ENCODE peak calls at places on chromosomes 5 and 9, in nine cellular contexts. One of them, this sample, is unnamed.

GRCh38 chr9:4143951-4144717 is 155.7 kb downstream of the GLIS3 start:
- DNase-seq in breast epithelium: no peak
- DNase-seq in NB4: no peak
- DNase-seq in AG09309: no peak
- DNase-seq in heart right ventricle: no peak
- DNase-seq in PC-3: peak; percentile 76
- DNase-seq in cardiac muscle cell: peak; percentile 25
- DNase-seq in neural progenitor cell: peak; percentile 69
- DNase-seq in RWPE2: no peak
- DNase-seq in this sample: no peak

GRCh38 chr5:40623480-40624420 is 56.0 kb upstream of the PTGER4 start:
- DNase-seq in AG09309: no peak
- DNase-seq in RWPE2: no peak
- DNase-seq in heart right ventricle: no peak
- DNase-seq in breast epithelium: no peak
- DNase-seq in PC-3: no peak
- DNase-seq in neural progenitor cell: no peak
- DNase-seq in NB4: no peak
- DNase-seq in cardiac muscle cell: no peak
- DNase-seq in this sample: no peak

GRCh38 chr5:137733922-137734695 is 1.8 kb downstream of the KLHL3 start:
- DNase-seq in RWPE2: no peak
- DNase-seq in PC-3: no peak
- DNase-seq in cardiac muscle cell: peak; percentile 37
- DNase-seq in AG09309: no peak
- DNase-seq in breast epithelium: no peak
- DNase-seq in NB4: no peak
- DNase-seq in neural progenitor cell: no peak
- DNase-seq in heart right ventricle: no peak
- DNase-seq in this sample: peak; percentile 34

GRCh38 chr9:91852801-91853347 is 97.2 kb downstream of the ROR2 start:
- DNase-seq in neural progenitor cell: no peak
- DNase-seq in heart right ventricle: peak; percentile 34
- DNase-seq in NB4: no peak
- DNase-seq in AG09309: no peak
- DNase-seq in RWPE2: no peak
- DNase-seq in cardiac muscle cell: no peak
- DNase-seq in breast epithelium: no peak
- DNase-seq in PC-3: no peak
- DNase-seq in this sample: no peak

GRCh38 chr9:2228132-2228531 is 213.0 kb downstream of the SMARCA2 start:
- DNase-seq in neural progenitor cell: peak; percentile 67
- DNase-seq in NB4: peak; percentile 83
- DNase-seq in cardiac muscle cell: peak; percentile 25
- DNase-seq in PC-3: no peak
- DNase-seq in breast epithelium: no peak
- DNase-seq in AG09309: no peak
- DNase-seq in RWPE2: no peak
- DNase-seq in heart right ventricle: no peak
- DNase-seq in this sample: peak; percentile 30

GRCh38 chr5:154647760-154648143 is 107.4 kb upstream of the LARP1 start:
- DNase-seq in heart right ventricle: no peak
- DNase-seq in neural progenitor cell: no peak
- DNase-seq in breast epithelium: no peak
- DNase-seq in cardiac muscle cell: peak; percentile 28
- DNase-seq in RWPE2: no peak
- DNase-seq in AG09309: no peak
- DNase-seq in PC-3: no peak
- DNase-seq in NB4: no peak
- DNase-seq in this sample: peak; percentile 19

GRCh38 chr5:149448831-149449714 is 70.0 kb upstream of the IL17B start:
- DNase-seq in cardiac muscle cell: no peak
- DNase-seq in NB4: peak; percentile 43
- DNase-seq in PC-3: peak; percentile 61
- DNase-seq in AG09309: no peak
- DNase-seq in neural progenitor cell: peak; percentile 64
- DNase-seq in RWPE2: no peak
- DNase-seq in heart right ventricle: no peak
- DNase-seq in breast epithelium: no peak
- DNase-seq in this sample: peak; percentile 49

GRCh38 chr9:134992755-134993124 is 75.0 kb upstream of the FCN1 start:
- DNase-seq in breast epithelium: peak; percentile 84
- DNase-seq in cardiac muscle cell: no peak
- DNase-seq in neural progenitor cell: no peak
- DNase-seq in heart right ventricle: no peak
- DNase-seq in AG09309: no peak
- DNase-seq in NB4: no peak
- DNase-seq in PC-3: no peak
- DNase-seq in RWPE2: no peak
- DNase-seq in this sample: no peak

GRCh38 chr5:101364469-101364868 is 461.4 kb upstream of the ST8SIA4 start:
- DNase-seq in cardiac muscle cell: no peak
- DNase-seq in PC-3: no peak
- DNase-seq in heart right ventricle: no peak
- DNase-seq in NB4: no peak
- DNase-seq in AG09309: no peak
- DNase-seq in breast epithelium: peak; percentile 21
- DNase-seq in RWPE2: no peak
- DNase-seq in neural progenitor cell: no peak
- DNase-seq in this sample: no peak

GRCh38 chr9:127976498-127976897 is 4.3 kb downstream of the EEIG1 start:
- DNase-seq in neural progenitor cell: no peak
- DNase-seq in RWPE2: no peak
- DNase-seq in breast epithelium: peak; percentile 72
- DNase-seq in heart right ventricle: no peak
- DNase-seq in AG09309: no peak
- DNase-seq in cardiac muscle cell: no peak
- DNase-seq in NB4: no peak
- DNase-seq in PC-3: no peak
- DNase-seq in this sample: no peak

GRCh38 chr9:127974769-127975261 is 6.0 kb downstream of the EEIG1 start:
- DNase-seq in AG09309: no peak
- DNase-seq in PC-3: no peak
- DNase-seq in RWPE2: no peak
- DNase-seq in breast epithelium: no peak
- DNase-seq in neural progenitor cell: peak; percentile 37
- DNase-seq in heart right ventricle: peak; percentile 23
- DNase-seq in cardiac muscle cell: peak; percentile 65
- DNase-seq in NB4: no peak
- DNase-seq in this sample: no peak

GRCh38 chr9:127974002-127974768 is 6.6 kb downstream of the EEIG1 start:
- DNase-seq in heart right ventricle: no peak
- DNase-seq in PC-3: no peak
- DNase-seq in NB4: no peak
- DNase-seq in neural progenitor cell: no peak
- DNase-seq in breast epithelium: no peak
- DNase-seq in AG09309: no peak
- DNase-seq in RWPE2: no peak
- DNase-seq in cardiac muscle cell: no peak
- DNase-seq in this sample: no peak

GRCh38 chr9:127976943-127977871 is 3.6 kb downstream of the EEIG1 start:
- DNase-seq in NB4: no peak
- DNase-seq in cardiac muscle cell: no peak
- DNase-seq in AG09309: no peak
- DNase-seq in PC-3: no peak
- DNase-seq in breast epithelium: no peak
- DNase-seq in RWPE2: no peak
- DNase-seq in neural progenitor cell: no peak
- DNase-seq in heart right ventricle: peak; percentile 4
- DNase-seq in this sample: no peak

DNA sequence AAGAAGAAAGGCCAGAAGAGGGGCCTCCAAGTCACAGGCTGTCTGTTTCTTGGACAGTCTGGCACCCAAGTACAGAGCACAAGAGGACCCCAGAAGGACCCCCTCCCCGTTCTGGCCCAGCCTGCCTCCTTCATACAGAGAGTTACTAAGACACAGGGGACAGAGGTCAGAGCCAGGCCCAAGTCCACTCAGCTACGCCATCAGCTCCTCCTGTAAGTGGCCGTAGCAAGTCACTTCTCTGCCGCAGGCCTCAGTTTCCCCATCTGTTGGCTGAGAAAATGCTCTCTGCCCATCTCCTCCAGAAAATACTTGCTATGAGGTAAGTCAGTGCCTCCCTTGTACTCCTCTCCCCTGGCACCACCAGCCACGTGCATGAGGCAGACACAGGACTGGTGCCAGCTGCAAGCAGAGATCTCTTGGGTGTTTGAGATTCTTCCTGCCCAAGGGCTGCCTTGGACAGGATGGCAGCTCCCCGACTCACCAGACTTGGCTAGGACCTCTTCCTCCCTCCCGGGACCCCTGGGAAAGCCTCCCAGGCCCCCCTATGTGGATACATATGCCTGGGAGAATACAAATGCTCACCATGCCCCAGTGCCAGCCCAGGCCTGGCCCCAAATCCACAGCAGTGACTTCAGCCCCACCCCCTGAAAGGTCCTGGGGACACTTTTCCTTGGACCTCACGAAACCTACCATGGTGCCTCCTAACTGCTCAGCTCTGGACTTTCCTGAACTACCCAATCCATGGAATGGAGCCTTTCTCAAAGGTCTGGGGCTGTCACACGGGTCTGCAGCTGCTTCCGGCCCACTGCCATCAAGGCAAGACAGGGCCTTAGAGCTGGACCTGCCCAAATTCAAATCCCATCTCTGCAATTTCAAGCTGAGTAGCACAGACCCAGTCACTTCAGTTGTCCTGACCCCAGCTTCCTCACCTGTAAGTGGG is 5.1 kb downstream of the EEIG1 start:
- DNase-seq in heart right ventricle: peak; percentile 17
- DNase-seq in PC-3: no peak
- DNase-seq in breast epithelium: no peak
- DNase-seq in AG09309: no peak
- DNase-seq in RWPE2: no peak
- DNase-seq in neural progenitor cell: no peak
- DNase-seq in cardiac muscle cell: no peak
- DNase-seq in NB4: no peak
- DNase-seq in this sample: no peak
- H3K4me3 ChIP-seq in heart right ventricle: no peak overlapping the region
- H3K4me3 ChIP-seq in PC-3: no peak overlapping the region
- H3K4me3 ChIP-seq in breast epithelium: peak overlapping the region; percentile 7
- H3K4me3 ChIP-seq in AG09309: no peak overlapping the region
- H3K4me3 ChIP-seq in RWPE2: no peak overlapping the region
- H3K4me3 ChIP-seq in neural progenitor cell: no peak overlapping the region
- H3K4me3 ChIP-seq in cardiac muscle cell: no peak overlapping the region
- H3K4me3 ChIP-seq in NB4: no peak overlapping the region
- H3K4me3 ChIP-seq in this sample: no peak overlapping the region

GRCh38 chr5:178418031-178418430 is 172.2 kb downstream of the COL23A1 start:
- DNase-seq in NB4: no peak
- DNase-seq in breast epithelium: no peak
- DNase-seq in neural progenitor cell: no peak
- DNase-seq in heart right ventricle: no peak
- DNase-seq in RWPE2: no peak
- DNase-seq in PC-3: no peak
- DNase-seq in AG09309: no peak
- DNase-seq in cardiac muscle cell: no peak
- DNase-seq in this sample: no peak
- TF ChIP-seq CTCF in NB4: no peak
- TF ChIP-seq CTCF in breast epithelium: no peak
- TF ChIP-seq CTCF in neural progenitor cell: no peak
- TF ChIP-seq CTCF in heart right ventricle: no peak
- TF ChIP-seq CTCF in RWPE2: no peak
- TF ChIP-seq CTCF in PC-3: no peak
- TF ChIP-seq CTCF in AG09309: no peak
- TF ChIP-seq CTCF in cardiac muscle cell: no peak
- TF ChIP-seq CTCF in this sample: no peak

GRCh38 chr5:77957081-77957480 is 180.9 kb upstream of the TBCA start:
- DNase-seq in cardiac muscle cell: no peak
- DNase-seq in neural progenitor cell: no peak
- DNase-seq in AG09309: no peak
- DNase-seq in PC-3: no peak
- DNase-seq in breast epithelium: no peak
- DNase-seq in heart right ventricle: no peak
- DNase-seq in RWPE2: no peak
- DNase-seq in NB4: no peak
- DNase-seq in this sample: no peak

GRCh38 chr5:77958642-77959315 is 182.6 kb upstream of the TBCA start:
- DNase-seq in NB4: no peak
- DNase-seq in cardiac muscle cell: no peak
- DNase-seq in breast epithelium: no peak
- DNase-seq in heart right ventricle: no peak
- DNase-seq in PC-3: no peak
- DNase-seq in neural progenitor cell: peak; percentile 71
- DNase-seq in RWPE2: no peak
- DNase-seq in AG09309: no peak
- DNase-seq in this sample: no peak

GRCh38 chr5:77957516-77957915 is 181.4 kb upstream of the TBCA start:
- DNase-seq in NB4: no peak
- DNase-seq in breast epithelium: no peak
- DNase-seq in neural progenitor cell: peak; percentile 57
- DNase-seq in RWPE2: no peak
- DNase-seq in PC-3: no peak
- DNase-seq in AG09309: no peak
- DNase-seq in cardiac muscle cell: no peak
- DNase-seq in heart right ventricle: no peak
- DNase-seq in this sample: no peak

GRCh38 chr5:77960305-77960704 is 184.2 kb upstream of the TBCA start:
- DNase-seq in NB4: no peak
- DNase-seq in RWPE2: no peak
- DNase-seq in PC-3: no peak
- DNase-seq in cardiac muscle cell: no peak
- DNase-seq in heart right ventricle: no peak
- DNase-seq in neural progenitor cell: no peak
- DNase-seq in AG09309: no peak
- DNase-seq in breast epithelium: no peak
- DNase-seq in this sample: no peak

DNA sequence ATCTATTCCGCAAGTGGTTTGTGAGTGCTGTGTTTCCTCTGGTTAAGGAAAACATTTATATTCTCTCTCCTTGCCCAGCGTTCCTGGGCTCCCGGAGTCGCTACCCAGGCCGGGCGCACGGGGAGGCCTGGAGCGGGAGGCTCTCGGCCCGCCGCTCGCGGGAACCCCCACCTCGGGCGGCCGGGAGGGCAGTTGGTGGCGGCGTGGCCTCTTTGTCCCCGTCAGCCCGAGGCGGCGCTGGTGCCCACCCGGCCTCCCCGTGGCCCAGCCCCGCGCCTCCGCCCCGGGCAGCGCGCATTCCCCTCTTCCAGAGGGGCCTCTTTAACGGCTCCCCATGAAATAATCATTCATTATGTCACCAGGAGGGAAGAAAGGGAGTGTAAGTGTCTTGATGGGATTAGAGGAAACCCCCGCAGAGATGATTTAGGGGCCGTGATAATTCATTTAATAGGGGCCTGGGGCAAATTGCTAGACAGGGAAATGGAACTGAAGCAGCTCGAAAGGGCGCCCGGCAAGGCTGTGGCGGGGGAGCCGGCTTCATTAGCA is 181.9 kb upstream of the TBCA start:
- DNase-seq in RWPE2: no peak
- DNase-seq in cardiac muscle cell: no peak
- DNase-seq in NB4: no peak
- DNase-seq in heart right ventricle: no peak
- DNase-seq in neural progenitor cell: peak; percentile 90
- DNase-seq in breast epithelium: no peak
- DNase-seq in AG09309: no peak
- DNase-seq in PC-3: no peak
- DNase-seq in this sample: no peak
- H3K4me3 ChIP-seq in RWPE2: no peak overlapping the region
- H3K4me3 ChIP-seq in cardiac muscle cell: peak overlapping the region; percentile 13
- H3K4me3 ChIP-seq in NB4: no peak overlapping the region
- H3K4me3 ChIP-seq in heart right ventricle: peak overlapping the region; percentile 10
- H3K4me3 ChIP-seq in neural progenitor cell: peak overlapping the region; percentile 51
- H3K4me3 ChIP-seq in breast epithelium: no peak overlapping the region
- H3K4me3 ChIP-seq in AG09309: no peak overlapping the region
- H3K4me3 ChIP-seq in PC-3: no peak overlapping the region
- H3K4me3 ChIP-seq in this sample: no peak overlapping the region

GRCh38 chr5:78984611-78985406 is at the start of gene ARSB:
- DNase-seq in neural progenitor cell: peak; percentile 94
- DNase-seq in breast epithelium: peak; percentile 69
- DNase-seq in heart right ventricle: peak; percentile 87
- DNase-seq in NB4: peak; percentile 89
- DNase-seq in AG09309: no peak
- DNase-seq in RWPE2: peak; percentile 85
- DNase-seq in PC-3: peak; percentile 83
- DNase-seq in cardiac muscle cell: peak; percentile 88
- DNase-seq in this sample: peak; percentile 87
- TF ChIP-seq CTCF in neural progenitor cell: peak; percentile 47
- TF ChIP-seq CTCF in breast epithelium: no peak
- TF ChIP-seq CTCF in heart right ventricle: peak; percentile 62
- TF ChIP-seq CTCF in NB4: no peak
- TF ChIP-seq CTCF in AG09309: peak; percentile 46
- TF ChIP-seq CTCF in RWPE2: peak; percentile 36
- TF ChIP-seq CTCF in PC-3: peak; percentile 18
- TF ChIP-seq CTCF in cardiac muscle cell: peak; percentile 35
- TF ChIP-seq CTCF in this sample: peak; percentile 50